ENCODE peak calls at places on chromosomes 2 and 18, in four cellular contexts. One of them, this sample, is unnamed.

GRCh38 chr18:37282386-37283037 is 283.1 kb downstream of the CELF4 start:
- DNase-seq in HCT116: no peak
- DNase-seq in HepG2: peak
- DNase-seq in K562: peak
- DNase-seq in this sample: no peak

GRCh38 chr2:59959944-59960343 is 593.5 kb downstream of the BCL11A start:
- DNase-seq in HCT116: no peak
- DNase-seq in HepG2: no peak
- DNase-seq in K562: no peak
- DNase-seq in this sample: no peak

GRCh38 chr2:222673883-222674282 is 2.4 kb downstream of the MOGAT1 start:
- DNase-seq in HCT116: no peak
- DNase-seq in HepG2: no peak
- DNase-seq in K562: no peak
- DNase-seq in this sample: no peak

GRCh38 chr18:66764225-66764624 is 160.3 kb upstream of the CDH19 start:
- DNase-seq in HCT116: no peak
- DNase-seq in HepG2: no peak
- DNase-seq in K562: no peak
- DNase-seq in this sample: no peak

GRCh38 chr18:51266736-51267135 is 69.3 kb upstream of the MEX3C start:
- DNase-seq in HCT116: no peak
- DNase-seq in HepG2: no peak
- DNase-seq in K562: no peak
- DNase-seq in this sample: no peak

GRCh38 chr2:183935005-183935404 is 663.3 kb upstream of the ZNF804A start:
- DNase-seq in HCT116: no peak
- DNase-seq in HepG2: no peak
- DNase-seq in K562: no peak
- DNase-seq in this sample: no peak

GRCh38 chr2:18171191-18172139 is 293.0 kb downstream of the KCNS3 start:
- DNase-seq in HCT116: no peak
- DNase-seq in HepG2: no peak
- DNase-seq in K562: no peak
- DNase-seq in this sample: no peak

GRCh38 chr2:232310690-232311089 is 67.9 kb upstream of the ALPP start:
- DNase-seq in HCT116: no peak
- DNase-seq in HepG2: no peak
- DNase-seq in K562: no peak
- DNase-seq in this sample: no peak

GRCh38 chr2:46703588-46703987 is 212.0 kb downstream of the MCFD2 start:
- DNase-seq in HCT116: no peak
- DNase-seq in HepG2: no peak
- DNase-seq in K562: no peak
- DNase-seq in this sample: peak

GRCh38 chr2:15832310-15832709 is 108.0 kb upstream of the MYCN start:
- DNase-seq in HCT116: no peak
- DNase-seq in HepG2: no peak
- DNase-seq in K562: no peak
- DNase-seq in this sample: no peak

GRCh38 chr18:35580748-35581534 is 599 bp upstream of the GALNT1 start:
- DNase-seq in HCT116: no peak
- DNase-seq in HepG2: peak
- DNase-seq in K562: peak
- DNase-seq in this sample: no peak

GRCh38 chr2:95043300-95043786 is 17.8 kb downstream of the MAL start:
- DNase-seq in HCT116: no peak
- DNase-seq in HepG2: no peak
- DNase-seq in K562: no peak
- DNase-seq in this sample: peak

GRCh38 chr2:35783723-35784122 is 571.9 kb upstream of the CRIM1 start:
- DNase-seq in HCT116: no peak
- DNase-seq in HepG2: peak
- DNase-seq in K562: peak
- DNase-seq in this sample: no peak

GRCh38 chr2:141062443-141062842 is 1068.4 kb downstream of the LRP1B start:
- DNase-seq in HCT116: no peak
- DNase-seq in HepG2: no peak
- DNase-seq in K562: no peak
- DNase-seq in this sample: no peak

GRCh38 chr2:207408086-207408794 is 121.5 kb upstream of the CREB1 start:
- DNase-seq in HCT116: no peak
- DNase-seq in HepG2: peak
- DNase-seq in K562: no peak
- DNase-seq in this sample: peak

GRCh38 chr2:73263540-73264331 is 20.5 kb downstream of the FBXO41 start:
- DNase-seq in HCT116: no peak
- DNase-seq in HepG2: no peak
- DNase-seq in K562: no peak
- DNase-seq in this sample: no peak
- TF ChIP-seq JUND in HCT116: no peak
- TF ChIP-seq JUND in HepG2: no peak
- TF ChIP-seq JUND in K562: no peak
- TF ChIP-seq JUND in this sample: no peak

DNA sequence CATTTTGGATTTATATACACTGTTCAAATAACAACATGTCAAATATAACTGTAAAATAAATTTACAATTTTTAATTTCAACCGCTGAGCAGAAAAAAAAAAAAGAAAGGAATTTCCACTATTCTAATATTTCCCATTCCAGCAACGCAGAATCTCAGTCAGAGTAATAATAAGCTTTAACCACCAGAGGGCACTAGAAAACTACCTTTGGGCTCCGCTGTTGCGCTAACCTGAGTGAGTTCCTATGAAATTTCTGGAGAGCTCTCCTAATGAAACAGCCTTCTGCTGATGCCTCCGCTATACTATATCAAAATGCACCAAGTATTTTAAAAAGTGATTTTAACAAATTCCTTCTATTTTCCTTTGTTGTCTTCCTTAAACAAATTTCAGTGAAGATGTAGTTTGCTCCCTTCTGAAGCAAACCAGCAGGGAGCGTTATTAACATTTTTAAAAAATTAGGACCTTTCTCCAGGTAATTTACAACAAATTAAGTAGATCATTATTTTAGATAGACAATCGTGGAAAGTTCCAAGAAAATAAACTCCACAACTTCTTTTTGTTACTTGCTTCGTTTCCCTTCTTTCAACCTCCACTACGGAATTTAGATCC is 23.0 kb downstream of the ERMN start:
- DNase-seq in HCT116: peak
- DNase-seq in HepG2: peak
- DNase-seq in K562: peak
- DNase-seq in this sample: peak
- TF ChIP-seq CEBPB in HCT116: no peak
- TF ChIP-seq CEBPB in HepG2: no peak
- TF ChIP-seq CEBPB in K562: peak
- TF ChIP-seq CEBPB in this sample: no peak

GRCh38 chr2:101516833-101517690 is 42.1 kb upstream of the RFX8 start:
- DNase-seq in HCT116: peak
- DNase-seq in HepG2: peak
- DNase-seq in K562: no peak
- DNase-seq in this sample: no peak
- TF ChIP-seq REST in HCT116: no peak
- TF ChIP-seq REST in HepG2: no peak
- TF ChIP-seq REST in K562: no peak
- TF ChIP-seq REST in this sample: no peak

GRCh38 chr2:109173311-109174171 is 44.5 kb downstream of the SH3RF3 start:
- DNase-seq in HCT116: no peak
- DNase-seq in HepG2: no peak
- DNase-seq in K562: no peak
- DNase-seq in this sample: no peak

GRCh38 chr2:109172556-109173105 is 43.6 kb downstream of the SH3RF3 start:
- DNase-seq in HCT116: no peak
- DNase-seq in HepG2: no peak
- DNase-seq in K562: no peak
- DNase-seq in this sample: no peak

GRCh38 chr2:109170645-109171044 is 41.6 kb downstream of the SH3RF3 start:
- DNase-seq in HCT116: no peak
- DNase-seq in HepG2: no peak
- DNase-seq in K562: no peak
- DNase-seq in this sample: no peak

GRCh38 chr2:109174214-109174613 is 45.2 kb downstream of the SH3RF3 start:
- DNase-seq in HCT116: no peak
- DNase-seq in HepG2: no peak
- DNase-seq in K562: no peak
- DNase-seq in this sample: no peak

DNA sequence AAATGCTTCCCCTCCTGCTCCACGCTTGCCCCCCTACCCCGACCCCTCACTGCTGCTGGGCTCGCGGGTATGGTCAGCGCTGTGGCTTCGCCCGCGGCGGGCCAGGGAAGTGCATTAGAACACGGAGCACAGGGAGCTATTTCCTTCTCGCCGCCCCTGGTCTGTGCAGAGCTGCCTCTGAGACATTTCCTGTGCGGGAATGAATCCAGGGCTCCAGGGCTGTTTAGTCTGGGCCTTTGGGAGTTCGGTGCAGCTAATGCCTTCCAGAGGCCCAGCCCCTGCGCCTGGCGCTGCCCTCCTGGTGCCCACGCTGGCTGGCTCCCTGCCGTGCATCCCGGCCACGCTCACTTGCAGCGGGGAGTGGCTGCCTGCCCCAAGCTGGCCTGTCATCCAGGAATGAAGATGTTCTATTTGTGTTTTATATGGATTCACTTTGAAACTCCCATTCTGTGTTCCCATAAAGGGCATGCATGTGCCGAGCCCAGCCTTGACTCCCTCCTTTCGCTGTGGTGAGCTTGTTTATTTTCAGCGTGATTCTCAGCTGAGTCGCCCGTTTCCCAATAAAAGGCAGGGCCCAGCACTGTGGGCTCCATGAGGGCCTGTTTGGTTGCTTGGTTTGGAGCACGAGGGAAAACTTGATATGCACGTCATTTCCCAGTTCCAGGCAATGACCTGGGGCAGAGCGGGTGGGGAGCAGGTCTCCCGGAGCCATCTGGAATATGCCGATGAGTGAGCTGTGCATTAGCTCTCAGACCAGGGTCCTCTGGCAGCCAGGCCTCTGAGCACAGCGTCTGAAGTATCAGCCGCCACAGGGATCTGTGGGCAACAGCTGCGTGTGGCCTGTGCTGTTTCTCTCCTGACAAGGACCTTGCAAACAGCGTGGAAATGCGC is 42.7 kb downstream of the SH3RF3 start:
- DNase-seq in HCT116: no peak
- DNase-seq in HepG2: no peak
- DNase-seq in K562: no peak
- DNase-seq in this sample: no peak
- TF ChIP-seq JUND in HCT116: no peak
- TF ChIP-seq JUND in HepG2: no peak
- TF ChIP-seq JUND in K562: no peak
- TF ChIP-seq JUND in this sample: no peak

DNA sequence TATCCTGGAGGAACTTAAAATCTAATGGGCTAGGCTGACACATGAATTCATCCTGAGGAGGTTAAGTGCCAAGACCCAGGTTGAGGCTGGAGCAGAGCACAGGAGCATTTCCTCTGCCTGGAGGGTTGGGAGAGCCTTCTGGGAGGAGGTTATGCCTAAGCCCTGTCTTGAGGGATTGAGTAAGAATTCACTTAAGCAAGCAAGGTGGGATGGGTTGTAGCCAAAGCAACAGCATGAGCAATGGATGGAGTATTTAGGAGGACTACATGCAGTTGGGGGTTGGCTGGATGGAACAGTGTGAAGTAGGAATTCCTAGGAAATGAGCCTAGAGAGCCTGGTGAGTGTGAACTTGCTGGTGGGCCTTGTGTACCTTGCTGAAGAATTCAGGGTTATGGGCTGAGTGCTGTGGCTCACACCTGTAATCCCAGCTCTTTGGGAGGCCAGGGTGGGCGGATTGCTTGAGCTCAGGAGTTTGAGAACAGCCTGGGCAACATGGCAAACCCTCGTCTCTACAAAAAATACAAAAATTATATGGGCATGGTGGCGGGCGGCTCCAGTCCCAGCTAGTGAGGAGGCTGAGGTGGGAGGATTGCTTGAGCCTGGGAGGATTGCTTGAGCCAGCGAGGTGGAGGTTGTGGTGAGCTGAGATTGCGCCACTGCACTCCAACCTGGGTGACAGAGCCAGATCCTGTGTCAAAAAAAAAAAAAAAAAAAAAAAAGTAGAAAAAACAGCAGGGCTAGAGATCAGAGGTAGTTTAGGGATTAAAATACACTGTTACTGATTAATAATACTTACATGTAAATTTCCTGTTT is 22.2 kb downstream of the TANC1 start:
- DNase-seq in HCT116: no peak
- DNase-seq in HepG2: no peak
- DNase-seq in K562: no peak
- DNase-seq in this sample: no peak
- TF ChIP-seq CEBPB in HCT116: no peak
- TF ChIP-seq CEBPB in HepG2: no peak
- TF ChIP-seq CEBPB in K562: no peak
- TF ChIP-seq CEBPB in this sample: no peak

GRCh38 chr18:24118750-24119577 is 19.9 kb upstream of the CABYR start:
- DNase-seq in HCT116: peak
- DNase-seq in HepG2: peak
- DNase-seq in K562: peak
- DNase-seq in this sample: peak

GRCh38 chr18:24114924-24115549 is 23.8 kb upstream of the CABYR start:
- DNase-seq in HCT116: no peak
- DNase-seq in HepG2: peak
- DNase-seq in K562: no peak
- DNase-seq in this sample: no peak

GRCh38 chr18:24115628-24116027 is 23.2 kb upstream of the CABYR start:
- DNase-seq in HCT116: no peak
- DNase-seq in HepG2: no peak
- DNase-seq in K562: no peak
- DNase-seq in this sample: no peak

GRCh38 chr18:24121625-24122024 is 17.2 kb upstream of the CABYR start:
- DNase-seq in HCT116: no peak
- DNase-seq in HepG2: no peak
- DNase-seq in K562: no peak
- DNase-seq in this sample: no peak

DNA sequence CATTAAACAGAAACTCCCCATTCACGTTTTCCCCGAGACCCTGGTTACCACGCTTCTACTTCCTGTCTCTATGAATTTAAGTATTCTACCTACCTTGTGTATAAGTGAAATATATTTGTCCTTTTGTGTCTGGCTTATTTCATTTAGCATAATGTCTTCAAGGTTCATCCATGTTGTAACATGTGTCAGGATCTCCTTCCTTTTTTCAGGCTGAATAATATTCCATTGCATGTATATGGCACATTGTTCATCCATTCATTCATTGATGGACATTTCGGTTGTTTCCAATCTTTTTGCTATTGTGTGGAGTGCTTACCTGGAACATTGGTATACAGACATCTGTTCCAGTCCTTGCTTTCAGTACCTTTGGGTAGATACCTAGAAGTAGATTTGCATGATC is 18.2 kb upstream of the CABYR start:
- DNase-seq in HCT116: no peak
- DNase-seq in HepG2: no peak
- DNase-seq in K562: no peak
- DNase-seq in this sample: no peak
- TF ChIP-seq REST in HCT116: no peak
- TF ChIP-seq REST in HepG2: no peak
- TF ChIP-seq REST in K562: no peak
- TF ChIP-seq REST in this sample: no peak